ENCODE peak calls at places on chromosomes 6 and 20, in ten cellular contexts. V, D, J, I, X, W, O, K, M and T are unnamed samples. For H3K4me1 and H3K9me3, the result is how much of the 10 kb centered on the place peaks cover.

GRCh38 chr6:54448617-54449016 is 140.4 kb downstream of the TINAG start:
- DNase-seq in O (no peak), K (no peak), M (no peak), X (no peak), D (no peak), I (no peak), V (no peak), J (no peak), W (no peak), T (no peak)

GRCh38 chr6:158399040-158399700 is 86.9 kb downstream of the TULP4 start:
- DNase-seq in V (no peak), O (peak), M (no peak), X (no peak), I (no peak), K (peak), D (no peak), J (no peak), W (no peak), T (no peak)

GRCh38 chr6:93721386-93722048 is 302.2 kb upstream of the EPHA7 start:
- DNase-seq in V (no peak), O (peak), K (peak), X (no peak), M (peak), J (no peak), D (no peak), W (no peak), I (peak), T (peak)

GRCh38 chr20:2756056-2756611 is 44.3 kb downstream of the CPXM1 start:
- DNase-seq in O (peak), K (no peak), W (no peak), X (no peak), D (no peak), V (no peak), M (peak), I (no peak), J (no peak), T (peak)

GRCh38 chr6:49693512-49693911 is 19.8 kb downstream of the CRISP2 start:
- DNase-seq in D (no peak), V (no peak), W (no peak), J (no peak), O (no peak), M (no peak), K (no peak), X (no peak), I (no peak), T (no peak)

GRCh38 chr6:136980070-136980469 is 58.0 kb downstream of the SLC35D3 start:
- DNase-seq in V (no peak), D (no peak), I (no peak), O (no peak), J (no peak), K (no peak), X (no peak), M (no peak), W (no peak), T (no peak)

GRCh38 chr6:161153725-161154124 is 120.1 kb downstream of the AGPAT4 start:
- DNase-seq in K (no peak), W (no peak), D (no peak), X (no peak), J (no peak), O (no peak), I (no peak), V (no peak), M (no peak), T (no peak)

GRCh38 chr6:134080171-134080795 is 27.9 kb upstream of the SLC2A12 start:
- DNase-seq in J (no peak), O (no peak), W (no peak), D (no peak), V (no peak), K (no peak), I (no peak), X (no peak), M (peak), T (no peak)

GRCh38 chr20:32338665-32339064 is 19.5 kb upstream of the ASXL1 start:
- DNase-seq in X (no peak), M (no peak), J (no peak), V (no peak), W (no peak), I (no peak), D (no peak), O (no peak), K (no peak), T (no peak)

GRCh38 chr6:124535746-124536145 is 426.5 kb upstream of the RNF217 start:
- DNase-seq in K (no peak), X (no peak), O (peak), V (no peak), M (peak), D (no peak), W (no peak), I (no peak), J (no peak), T (no peak)

GRCh38 chr20:25178563-25179438 is 16.7 kb upstream of the ENTPD6 start:
- DNase-seq in K (peak), X (no peak), J (no peak), W (no peak), D (no peak), O (peak), V (no peak), M (peak), I (no peak), T (peak)

GRCh38 chr6:9799582-9799981 is 615.3 kb downstream of the TFAP2A start:
- DNase-seq in W (no peak), X (no peak), V (no peak), O (no peak), I (no peak), D (no peak), K (no peak), J (no peak), M (no peak), T (no peak)

GRCh38 chr20:24780648-24781047 is 168.4 kb upstream of the CST7 start:
- DNase-seq in X (no peak), M (no peak), K (peak), O (no peak), W (no peak), I (no peak), D (peak), J (no peak), V (no peak), T (no peak)

GRCh38 chr20:9015984-9016324 is 52.9 kb upstream of the PLCB4 start:
- DNase-seq in O (no peak), X (no peak), M (peak), V (no peak), K (no peak), J (no peak), W (no peak), D (no peak), I (no peak), T (no peak)

GRCh38 chr20:32128167-32128566 is 18.7 kb downstream of the TM9SF4 start:
- DNase-seq in X (no peak), W (no peak), V (no peak), D (no peak), M (no peak), I (no peak), J (no peak), O (no peak), K (no peak), T (no peak)

GRCh38 chr20:33991498-33991897 is 2.2 kb upstream of the RALY start:
- DNase-seq in M (no peak), J (no peak), I (no peak), V (no peak), D (no peak), K (peak), W (no peak), O (no peak), X (no peak), T (no peak)
- H3K4me3 ChIP-seq in M (peak), J (no peak), I (no peak), V (no peak), D (no peak), K (peak), W (no peak), O (no peak), X (no peak), T (no peak)

GRCh38 chr20:33676121-33676520 is 1.9 kb upstream of the NECAB3 start:
- DNase-seq in V (no peak), M (no peak), W (no peak), O (no peak), D (no peak), K (no peak), J (no peak), I (no peak), X (no peak), T (no peak)

GRCh38 chr20:33676652-33677645 is 2.7 kb upstream of the NECAB3 start:
- DNase-seq in J (no peak), K (no peak), M (no peak), D (peak), W (no peak), V (no peak), I (no peak), X (no peak), O (no peak), T (no peak)

GRCh38 chr20:33673411-33674293 is 576 bp downstream of the NECAB3 start:
- DNase-seq in I (no peak), M (peak), X (no peak), D (peak), J (no peak), K (no peak), W (no peak), O (no peak), V (no peak), T (no peak)

GRCh38 chr20:33674294-33675126 is at the start of gene NECAB3:
- DNase-seq in M (peak), O (peak), X (peak), J (peak), D (peak), W (no peak), I (peak), K (peak), V (peak), T (peak)

DNA sequence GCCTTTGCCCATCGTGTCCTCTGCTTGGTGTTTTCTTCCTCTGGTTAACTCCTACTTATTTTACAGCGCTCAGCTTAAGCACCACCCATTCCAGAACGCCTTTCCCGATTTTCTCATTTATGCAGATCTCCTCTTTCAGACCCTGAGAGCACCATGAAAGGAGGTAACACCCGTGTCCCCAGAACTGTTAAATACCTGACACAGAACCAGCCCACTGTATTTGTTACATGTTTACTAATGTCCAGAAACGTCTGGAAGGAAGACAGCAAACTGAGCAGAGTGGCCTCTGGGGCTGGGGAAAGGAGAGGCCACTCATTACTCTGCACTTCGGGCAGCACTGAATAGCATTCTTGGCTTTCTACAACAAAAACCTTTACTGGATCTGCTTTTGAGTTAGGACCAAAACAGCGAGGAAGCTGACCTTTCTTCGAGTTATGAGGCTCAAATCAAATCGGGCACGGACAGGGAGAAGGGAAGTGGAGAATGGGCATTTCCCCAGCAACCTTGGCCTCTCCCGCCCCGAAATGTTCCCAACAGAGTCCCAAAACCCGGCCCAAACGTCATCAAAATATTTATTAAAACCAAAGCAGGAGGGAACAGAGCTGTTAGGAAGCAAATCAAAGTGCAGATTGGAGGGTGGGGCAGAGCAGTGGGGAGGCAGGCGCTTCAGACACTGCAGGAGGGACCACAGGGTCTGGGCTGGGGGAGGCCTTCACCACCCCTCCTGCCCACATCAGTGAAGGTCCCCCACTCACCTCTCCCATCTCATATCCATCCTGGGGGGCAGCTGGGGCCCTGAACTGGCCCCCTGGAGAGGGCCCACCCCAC is 1.1 kb upstream of the NECAB3 start:
- DNase-seq in I (no peak), O (no peak), V (no peak), X (no peak), J (peak), W (no peak), K (no peak), M (no peak), D (peak), T (no peak)
- H3K4me1 ChIP-seq in I (under half), O (under half), V (under half), X (under half), J (under half), W (under half), K (half or more), M (under half), D (under half), T (under half)

GRCh38 chr6:70779934-70780333 is 112.3 kb downstream of the SMAP1 start:
- DNase-seq in M (no peak), I (no peak), W (no peak), X (no peak), J (no peak), V (no peak), K (no peak), O (no peak), D (no peak), T (no peak)
- H3K9me3 ChIP-seq in M (under half), I (under half), W (under half), X (under half), J (under half), V (under half), K (under half), O (under half), D (under half), T (under half)

DNA sequence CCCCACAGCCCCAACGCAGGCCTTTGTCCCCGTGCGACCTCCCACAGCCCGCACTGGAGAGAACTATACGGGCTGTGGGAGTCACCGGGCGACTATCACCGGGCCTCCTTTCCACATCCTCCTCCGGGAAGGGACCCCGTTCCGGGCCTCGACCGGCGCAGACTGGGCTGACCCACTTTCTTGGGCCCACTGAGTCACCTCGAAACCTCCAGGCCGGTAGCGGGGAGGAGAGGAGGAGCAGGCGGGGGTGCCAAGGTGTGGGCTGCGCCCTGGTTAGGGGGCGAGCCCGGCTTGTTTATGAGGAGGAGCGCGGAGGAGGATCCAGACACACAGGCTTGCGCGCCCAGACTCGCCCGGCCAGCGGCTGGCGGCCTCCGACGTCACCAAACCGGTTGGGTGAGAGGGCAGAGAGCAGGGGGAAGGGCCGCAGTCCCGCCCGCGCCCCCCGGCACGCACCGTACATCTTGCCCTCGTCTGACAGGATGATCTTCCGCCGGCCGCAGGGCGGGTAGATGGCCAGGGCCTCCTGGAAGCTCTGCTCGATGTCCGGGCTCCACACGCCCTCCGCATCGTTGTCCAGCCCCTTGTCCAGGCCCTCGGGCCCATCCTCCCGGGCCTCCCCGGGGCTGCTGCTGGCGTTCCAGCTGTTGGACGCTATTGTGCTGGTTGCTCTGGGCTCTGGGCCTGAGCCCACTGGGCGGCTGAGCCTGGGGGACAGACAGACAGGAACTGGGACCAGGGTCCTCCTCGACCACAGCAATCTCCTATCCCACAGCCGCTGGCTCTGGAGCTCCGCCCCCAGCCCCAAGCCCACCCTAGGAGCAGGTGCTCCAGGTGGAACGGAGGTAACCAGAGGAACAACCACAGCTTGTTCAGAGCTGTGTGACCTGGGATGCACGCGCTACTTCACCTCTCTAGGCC is 10.6 kb downstream of the TEAD3 start:
- DNase-seq in K (no peak), I (peak), O (no peak), V (no peak), X (no peak), M (peak), D (peak), J (no peak), W (no peak), T (no peak)
- H3K4me3 ChIP-seq in K (no peak), I (peak), O (no peak), V (peak), X (peak), M (peak), D (no peak), J (peak), W (no peak), T (no peak)

GRCh38 chr6:33696076-33696475 is 15.4 kb downstream of the UQCC2 start:
- DNase-seq in K (no peak), O (no peak), M (no peak), X (no peak), W (no peak), D (peak), I (no peak), V (no peak), J (no peak), T (no peak)

GRCh38 chr6:33698494-33698893 is 13.0 kb downstream of the UQCC2 start:
- DNase-seq in K (no peak), I (no peak), V (no peak), W (no peak), M (no peak), D (peak), O (no peak), J (no peak), X (no peak), T (no peak)

GRCh38 chr6:33697845-33698244 is 13.7 kb downstream of the UQCC2 start:
- DNase-seq in V (no peak), X (no peak), O (no peak), I (no peak), K (no peak), M (no peak), W (no peak), D (peak), J (no peak), T (no peak)

GRCh38 chr6:33695451-33695855 is 16.0 kb downstream of the UQCC2 start:
- DNase-seq in X (no peak), O (no peak), J (no peak), I (no peak), D (peak), V (no peak), W (no peak), M (no peak), K (no peak), T (no peak)

GRCh38 chr6:33696538-33697518 is 14.7 kb downstream of the UQCC2 start:
- DNase-seq in X (peak), M (peak), K (peak), J (peak), O (peak), I (peak), D (peak), W (peak), V (peak), T (no peak)
- H3K4me1 ChIP-seq in X (half or more), M (half or more), K (under half), J (under half), O (half or more), I (under half), D (half or more), W (half or more), V (half or more), T (under half)

DNA sequence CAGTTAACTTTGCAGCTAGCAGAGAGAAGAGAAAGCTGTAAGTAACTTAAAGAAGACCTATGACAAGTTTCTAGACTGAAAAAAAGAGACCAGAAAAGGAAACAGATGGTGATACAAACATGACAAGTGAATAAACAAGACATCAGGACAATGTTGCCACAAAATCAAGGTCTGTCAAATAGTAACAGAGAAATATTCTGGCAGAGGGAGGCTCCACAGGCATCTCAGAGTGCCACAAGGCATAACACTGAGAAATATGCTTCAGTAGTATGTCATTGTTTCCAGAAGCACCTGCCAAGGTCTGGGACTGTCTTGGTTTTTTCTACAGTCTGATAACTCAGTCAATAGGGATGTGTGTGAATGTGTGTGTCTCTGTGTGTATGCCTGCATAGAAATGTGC is 332.1 kb downstream of the KHDRBS2 start:
- DNase-seq in D (no peak), I (no peak), K (no peak), J (no peak), X (no peak), W (no peak), V (no peak), M (no peak), O (no peak), T (no peak)
- H3K9me3 ChIP-seq in D (under half), I (under half), K (under half), J (under half), X (under half), W (under half), V (under half), M (under half), O (under half), T (under half)

DNA sequence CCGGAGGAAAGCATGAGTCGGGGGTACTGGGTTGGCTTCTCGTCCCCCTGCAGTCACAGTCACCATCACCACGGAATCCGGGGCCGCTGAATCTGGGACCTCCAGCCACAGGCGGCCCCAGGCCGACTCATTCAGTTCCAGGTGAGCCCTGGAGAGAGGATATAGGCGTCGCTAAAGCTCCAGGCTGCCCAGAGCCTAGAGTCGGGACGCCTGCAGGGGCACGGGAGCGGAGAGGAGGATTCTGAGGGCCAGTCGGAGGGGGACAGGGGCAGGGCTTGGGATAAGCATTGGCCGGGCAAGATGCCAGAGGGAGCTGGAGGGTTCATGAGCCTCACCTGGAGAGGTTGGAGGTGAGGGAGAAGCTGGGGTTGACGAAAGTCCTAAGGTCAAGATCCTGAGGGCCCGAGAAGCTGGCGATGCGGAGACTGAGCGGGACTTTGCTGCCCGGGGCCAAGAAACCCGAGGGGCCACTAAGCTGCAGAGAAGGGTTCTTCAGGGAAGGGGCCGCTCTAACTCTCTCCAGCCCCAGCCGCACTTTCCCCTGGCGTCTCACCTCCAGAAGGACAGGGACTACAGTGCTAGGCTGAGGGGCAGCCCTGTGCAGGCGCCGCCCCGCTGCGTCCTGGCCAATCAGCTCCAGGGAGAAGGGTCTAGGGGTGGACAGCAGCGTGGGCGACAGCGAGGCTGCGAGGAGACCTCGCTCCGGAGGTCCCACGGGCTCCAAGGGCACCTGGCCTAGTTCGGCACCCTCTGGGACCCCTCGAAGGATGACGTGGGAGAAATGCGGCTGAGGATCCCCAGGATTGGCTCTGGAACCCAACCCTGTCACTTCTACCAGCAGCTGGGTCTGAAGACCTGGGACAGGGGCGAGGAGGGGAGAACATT is 3.7 kb downstream of the SAPCD1 start:
- DNase-seq in O (peak), D (no peak), J (no peak), V (no peak), W (no peak), I (no peak), K (no peak), X (no peak), M (no peak), T (no peak)
- H3K4me3 ChIP-seq in O (no peak), D (peak), J (no peak), V (peak), W (no peak), I (peak), K (no peak), X (peak), M (no peak), T (no peak)

GRCh38 chr6:109527989-109528388 is 45.0 kb upstream of the ZBTB24 start:
- DNase-seq in X (no peak), I (no peak), O (no peak), W (no peak), J (no peak), M (peak), K (peak), V (no peak), D (no peak), T (peak)
- H3K4me1 ChIP-seq in X (under half), I (under half), O (under half), W (under half), J (under half), M (under half), K (under half), V (under half), D (under half), T (under half)

GRCh38 chr6:86615299-86615698 is 322.0 kb upstream of the HTR1E start:
- DNase-seq in K (no peak), I (no peak), D (no peak), O (no peak), W (no peak), J (no peak), V (no peak), M (no peak), X (no peak), T (no peak)

GRCh38 chr6:86619428-86619827 is 317.9 kb upstream of the HTR1E start:
- DNase-seq in O (no peak), K (no peak), W (no peak), I (no peak), V (no peak), D (no peak), X (no peak), J (no peak), M (no peak), T (no peak)
- H3K9me3 ChIP-seq in O (under half), K (under half), W (under half), I (under half), V (under half), D (under half), X (under half), J (under half), M (under half), T (under half)

GRCh38 chr6:109010703-109011102 is 83.9 kb downstream of the SESN1 start:
- DNase-seq in M (peak), O (no peak), I (no peak), W (no peak), J (no peak), K (no peak), X (no peak), D (no peak), V (no peak), T (no peak)
- H3K4me3 ChIP-seq in M (no peak), O (no peak), I (peak), W (peak), J (no peak), K (no peak), X (peak), D (peak), V (no peak), T (no peak)